ENCODE peak calls at places on chromosome 22, in five cellular contexts. Z is A549, N is nephron progenitor cell, F is cardiac muscle cell, M is AG10803. I is an unnamed sample.

GRCh38 chr22:45604239-45604711 is 67.4 kb upstream of the ATXN10 start:
- DNase-seq in F (no peak), Z (peak), M (peak), N (no peak), I (no peak)

GRCh38 chr22:31308181-31308580 is 15.9 kb upstream of the PIK3IP1 start:
- DNase-seq in M (no peak), N (no peak), Z (no peak), F (no peak), I (no peak)

GRCh38 chr22:25070870-25071465 is 118.5 kb downstream of the KIAA1671 start:
- DNase-seq in M (no peak), F (no peak), Z (no peak), N (no peak), I (no peak)

GRCh38 chr22:35480627-35481565 is 59.7 kb upstream of the RASD2 start:
- DNase-seq in M (peak), Z (peak), N (no peak), F (no peak), I (no peak)

GRCh38 chr22:48692734-48693376 is 1134.8 kb downstream of the BRD1 start:
- DNase-seq in N (peak), Z (no peak), M (no peak), F (peak), I (no peak)

GRCh38 chr22:24580276-24580675 is 12.6 kb downstream of the LRRC75B start:
- DNase-seq in Z (no peak), F (no peak), N (no peak), M (peak), I (no peak)

GRCh38 chr22:36369004-36369921 is 18.5 kb downstream of the MYH9 start:
- DNase-seq in N (no peak), F (no peak), Z (no peak), M (no peak), I (no peak)

GRCh38 chr22:30444632-30445437 is 19.3 kb downstream of the MTFP1 start:
- DNase-seq in N (peak), F (peak), Z (peak), M (peak), I (peak)

GRCh38 chr22:44671742-44672141 is 30.3 kb upstream of the PRR5 start:
- DNase-seq in Z (peak), F (no peak), M (peak), N (no peak), I (no peak)

GRCh38 chr22:45678961-45679912 is 7.6 kb downstream of the ATXN10 start:
- DNase-seq in M (peak), Z (no peak), F (no peak), N (no peak), I (no peak)

GRCh38 chr22:17842386-17842785 is 68.1 kb upstream of the BID start:
- DNase-seq in F (no peak), Z (no peak), N (no peak), M (no peak), I (no peak)

GRCh38 chr22:24030186-24030702 is 19.1 kb downstream of the CABIN1 start:
- DNase-seq in M (no peak), N (no peak), F (peak), Z (no peak), I (no peak)

GRCh38 chr22:29912605-29913398 is 29.8 kb downstream of the MTMR3 start:
- DNase-seq in Z (peak), M (peak), F (no peak), N (no peak), I (no peak)

GRCh38 chr22:30420401-30421178 is 5.0 kb upstream of the MTFP1 start:
- DNase-seq in N (no peak), F (no peak), Z (peak), M (peak), I (no peak)

GRCh38 chr22:24076091-24076867 is 65.2 kb downstream of the CABIN1 start:
- DNase-seq in M (no peak), N (no peak), Z (no peak), F (no peak), I (no peak)

GRCh38 chr22:35995772-35996171 is 32.9 kb downstream of the RBFOX2 start:
- DNase-seq in M (peak), N (no peak), Z (no peak), F (no peak), I (no peak)

GRCh38 chr22:44668190-44668885 is 33.7 kb upstream of the PRR5 start:
- DNase-seq in N (peak), Z (no peak), M (no peak), F (peak), I (no peak)

GRCh38 chr22:30861131-30861530 is 107.4 kb downstream of the MORC2 start:
- DNase-seq in M (no peak), F (no peak), Z (no peak), N (no peak), I (no peak)

GRCh38 chr22:27247691-27248434 is 553.7 kb downstream of the MN1 start:
- DNase-seq in F (no peak), N (no peak), Z (no peak), M (peak), I (no peak)

GRCh38 chr22:50640857-50641647 is 13.1 kb upstream of the ARSA start:
- DNase-seq in F (no peak), N (no peak), Z (no peak), M (no peak), I (no peak)

GRCh38 chr22:50641696-50642607 is 14.0 kb upstream of the ARSA start:
- DNase-seq in Z (no peak), N (peak), M (peak), F (peak), I (no peak)
- TF ChIP-seq CTCF in Z (no peak), N (no peak), M (peak), F (peak), I (peak)

GRCh38 chr22:39313258-39314001 is 6.0 kb downstream of the RPL3 start:
- DNase-seq in F (no peak), M (no peak), Z (no peak), N (no peak), I (no peak)

GRCh38 chr22:39316440-39317083 is 2.9 kb downstream of the RPL3 start:
- DNase-seq in N (peak), F (peak), Z (peak), M (peak), I (no peak)

GRCh38 chr22:39315389-39315788 is 4.0 kb downstream of the RPL3 start:
- DNase-seq in M (no peak), F (no peak), N (no peak), Z (no peak), I (no peak)

GRCh38 chr22:39312410-39312809 is 7.0 kb downstream of the RPL3 start:
- DNase-seq in N (no peak), M (no peak), F (no peak), Z (no peak), I (no peak)

GRCh38 chr22:39314251-39314971 is 5.0 kb downstream of the RPL3 start:
- DNase-seq in M (no peak), Z (no peak), F (no peak), N (no peak), I (no peak)
- TF ChIP-seq CTCF in M (peak), Z (no peak), F (peak), N (no peak), I (no peak)

GRCh38 chr22:20116951-20117645 is at the start of gene TRMT2A:
- DNase-seq in Z (peak), F (peak), N (peak), M (peak), I (peak)
- TF ChIP-seq CTCF in Z (no peak), F (peak), N (no peak), M (no peak), I (peak)

DNA sequence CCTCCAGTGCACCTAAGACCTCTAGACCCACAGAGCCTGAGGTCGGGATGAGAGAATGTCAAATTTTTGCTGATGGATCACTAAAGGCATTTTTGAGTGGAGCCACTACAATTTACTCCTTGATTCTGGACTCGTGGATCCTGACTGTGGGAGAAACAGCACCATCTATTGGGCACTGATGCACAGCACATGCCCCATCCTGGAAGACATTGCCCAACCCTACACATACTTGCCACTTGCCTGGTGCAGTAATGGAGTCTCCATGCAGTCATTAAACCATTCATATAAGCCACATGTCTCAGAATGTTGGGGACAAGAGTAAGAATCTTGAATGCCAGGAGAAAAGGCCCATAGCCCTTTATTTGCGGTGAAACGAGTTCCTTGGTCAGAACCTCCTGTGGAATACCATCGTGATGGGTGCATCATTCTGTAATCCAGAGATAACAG is 103.9 kb downstream of the GGTLC2 start:
- DNase-seq in Z (peak), F (no peak), N (peak), M (peak), I (no peak)
- TF ChIP-seq CTCF in Z (peak), F (peak), N (peak), M (peak), I (peak)